ENCODE peak calls at places on chromosome 21, in four cellular contexts. Y is cardiac muscle cell, Q is AG04450, Z is PC-3. S is an unnamed sample.

GRCh38 chr21:43331962-43332458 is 94.9 kb downstream of the SIK1 start:
- DNase-seq in Y (peak), Q (peak), Z (peak), S (peak)

GRCh38 chr21:15134711-15135110 is 69.9 kb upstream of the NRIP1 start:
- DNase-seq in Y (no peak), Q (no peak), Z (no peak), S (peak)

GRCh38 chr21:41877901-41878830 is 978 bp downstream of the PRDM15 start:
- DNase-seq in Y (peak), Q (no peak), Z (peak), S (no peak)

GRCh38 chr21:42846221-42846620 is 33.1 kb downstream of the WDR4 start:
- DNase-seq in Y (no peak), Q (no peak), Z (no peak), S (no peak)

GRCh38 chr21:15252437-15252836 is 187.6 kb upstream of the NRIP1 start:
- DNase-seq in Y (no peak), Q (no peak), Z (no peak), S (no peak)

GRCh38 chr21:30268608-30269197 is 14.0 kb downstream of the KRTAP24-1 start:
- DNase-seq in Y (peak), Q (no peak), Z (peak), S (no peak)

GRCh38 chr21:23921670-23922418 is 1685.4 kb downstream of the MRPL39 start:
- DNase-seq in Y (no peak), Q (no peak), Z (no peak), S (no peak)

GRCh38 chr21:42724226-42724920 is 71.0 kb downstream of the PDE9A start:
- DNase-seq in Y (peak), Q (peak), Z (peak), S (no peak)

GRCh38 chr21:35838987-35839763 is 221.2 kb downstream of the SETD4 start:
- DNase-seq in Y (no peak), Q (no peak), Z (no peak), S (no peak)

GRCh38 chr21:42699196-42699595 is 45.8 kb downstream of the PDE9A start:
- DNase-seq in Y (no peak), Q (no peak), Z (no peak), S (no peak)

GRCh38 chr21:36194024-36194423 is 37.4 kb downstream of the DOP1B start:
- DNase-seq in Y (no peak), Q (no peak), Z (no peak), S (no peak)

GRCh38 chr21:34517039-34517438 is 5.0 kb upstream of the KCNE1 start:
- DNase-seq in Y (no peak), Q (no peak), Z (no peak), S (no peak)

GRCh38 chr21:14864211-14865021 is 200.4 kb downstream of the NRIP1 start:
- DNase-seq in Y (peak), Q (peak), Z (peak), S (no peak)

GRCh38 chr21:36927718-36928117 is 38.8 kb downstream of the HLCS start:
- DNase-seq in Y (peak), Q (peak), Z (peak), S (no peak)

GRCh38 chr21:33185852-33186251 is 43.9 kb upstream of the IFNAR2 start:
- DNase-seq in Y (no peak), Q (no peak), Z (no peak), S (no peak)

GRCh38 chr21:35933466-35933865 is 126.9 kb downstream of the SETD4 start:
- DNase-seq in Y (peak), Q (no peak), Z (peak), S (no peak)

GRCh38 chr21:39096754-39097153 is 86.5 kb downstream of the PSMG1 start:
- DNase-seq in Y (no peak), Q (no peak), Z (no peak), S (no peak)
- H3K27ac ChIP-seq in Y (peak), Q (no peak), Z (no peak), S (no peak)

GRCh38 chr21:45531393-45532215 is 10.6 kb downstream of the SLC19A1 start:
- DNase-seq in Y (no peak), Q (no peak), Z (no peak), S (no peak)

GRCh38 chr21:45535341-45536081 is 6.7 kb downstream of the SLC19A1 start:
- DNase-seq in Y (no peak), Q (no peak), Z (no peak), S (no peak)

GRCh38 chr21:45534591-45535331 is 7.5 kb downstream of the SLC19A1 start:
- DNase-seq in Y (peak), Q (no peak), Z (no peak), S (no peak)

GRCh38 chr21:45533731-45534571 is 8.3 kb downstream of the SLC19A1 start:
- DNase-seq in Y (no peak), Q (no peak), Z (no peak), S (no peak)

GRCh38 chr21:45532826-45533730 is 9.2 kb downstream of the SLC19A1 start:
- DNase-seq in Y (no peak), Q (no peak), Z (no peak), S (no peak)
- H3K27ac ChIP-seq in Y (peak), Q (no peak), Z (no peak), S (no peak)

DNA sequence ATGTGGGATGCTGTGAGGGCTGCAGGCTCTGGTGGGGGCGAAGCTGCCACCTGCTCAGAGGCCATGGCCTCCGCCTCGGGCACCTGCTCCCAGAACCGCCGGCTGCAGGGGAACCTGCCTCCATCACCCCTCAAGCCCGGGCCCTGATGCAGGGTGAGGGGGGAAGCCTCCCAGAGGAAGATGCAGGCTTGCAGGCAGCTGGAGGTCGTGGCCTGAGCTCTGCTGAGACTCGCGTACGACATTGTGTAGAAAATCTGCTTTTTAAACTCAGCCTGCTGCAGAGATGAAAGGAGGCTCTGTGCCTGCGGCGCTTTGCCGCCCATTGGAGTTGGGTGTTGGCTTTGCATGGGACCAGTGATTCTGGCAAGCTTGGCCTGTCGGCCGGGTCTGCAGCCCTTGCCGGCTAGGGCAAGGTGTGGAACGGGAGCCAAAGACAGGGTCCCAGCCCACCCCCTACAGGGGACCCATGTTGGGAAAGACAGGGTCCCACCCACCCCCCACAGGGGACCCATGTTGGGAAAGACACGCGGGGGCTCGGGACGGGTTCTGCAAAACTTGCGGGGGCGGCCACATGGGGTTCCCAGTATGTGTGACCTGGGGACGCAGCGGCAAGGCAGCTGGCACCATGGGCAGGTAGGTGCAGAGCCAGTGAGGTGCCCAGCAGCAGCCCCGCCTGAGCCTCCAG is 55.6 kb downstream of the SLX9 start:
- DNase-seq in Y (no peak), Q (no peak), Z (no peak), S (no peak)
- H3K27ac ChIP-seq in Y (no peak), Q (no peak), Z (no peak), S (no peak)

GRCh38 chr21:40846057-40846456 is 901 bp downstream of the DSCAM start:
- DNase-seq in Y (no peak), Q (no peak), Z (peak), S (no peak)
- H3K27ac ChIP-seq in Y (no peak), Q (no peak), Z (no peak), S (peak)